ENCODE peak calls at places on chromosomes 4 and X, in six cellular contexts. One of them, this sample, is unnamed.

GRCh38 chr4:158826882-158827281 is 58.1 kb downstream of the FNIP2 start:
- DNase-seq in trophoblast cell: peak
- DNase-seq in IMR-90: no peak
- DNase-seq in mesenchymal stem cell: no peak
- DNase-seq in mesendoderm: no peak
- DNase-seq in H1: no peak
- DNase-seq in this sample: no peak

GRCh38 chrX:74423289-74423985 is 2.1 kb downstream of the SLC16A2 start:
- DNase-seq in trophoblast cell: no peak
- DNase-seq in IMR-90: no peak
- DNase-seq in mesenchymal stem cell: no peak
- DNase-seq in mesendoderm: no peak
- DNase-seq in H1: no peak
- DNase-seq in this sample: peak

GRCh38 chrX:54423161-54423888 is 16.9 kb upstream of the TSR2 start:
- DNase-seq in trophoblast cell: peak
- DNase-seq in IMR-90: no peak
- DNase-seq in mesenchymal stem cell: no peak
- DNase-seq in mesendoderm: peak
- DNase-seq in H1: no peak
- DNase-seq in this sample: no peak

GRCh38 chr4:18689308-18689915 is 667.9 kb upstream of the LCORL start:
- DNase-seq in trophoblast cell: peak
- DNase-seq in IMR-90: peak
- DNase-seq in mesenchymal stem cell: peak
- DNase-seq in mesendoderm: peak
- DNase-seq in H1: no peak
- DNase-seq in this sample: peak

GRCh38 chr4:74041418-74041817 is 2.9 kb upstream of the CXCL3 start:
- DNase-seq in trophoblast cell: no peak
- DNase-seq in IMR-90: no peak
- DNase-seq in mesenchymal stem cell: no peak
- DNase-seq in mesendoderm: no peak
- DNase-seq in H1: no peak
- DNase-seq in this sample: no peak

GRCh38 chr4:25667931-25668557 is 12.4 kb downstream of the SLC34A2 start:
- DNase-seq in trophoblast cell: peak
- DNase-seq in IMR-90: no peak
- DNase-seq in mesenchymal stem cell: no peak
- DNase-seq in mesendoderm: peak
- DNase-seq in H1: no peak
- DNase-seq in this sample: no peak

GRCh38 chr4:88803600-88804096 is 106.0 kb upstream of the NAP1L5 start:
- DNase-seq in trophoblast cell: peak
- DNase-seq in IMR-90: peak
- DNase-seq in mesenchymal stem cell: peak
- DNase-seq in mesendoderm: no peak
- DNase-seq in H1: no peak
- DNase-seq in this sample: no peak

GRCh38 chrX:26442340-26442739 is 226.4 kb downstream of the MAGEB5 start:
- DNase-seq in trophoblast cell: peak
- DNase-seq in IMR-90: peak
- DNase-seq in mesenchymal stem cell: no peak
- DNase-seq in mesendoderm: peak
- DNase-seq in H1: no peak
- DNase-seq in this sample: peak

GRCh38 chrX:119887721-119888425 is 7.8 kb upstream of the AKAP14 start:
- DNase-seq in trophoblast cell: peak
- DNase-seq in IMR-90: peak
- DNase-seq in mesenchymal stem cell: peak
- DNase-seq in mesendoderm: peak
- DNase-seq in H1: peak
- DNase-seq in this sample: no peak

GRCh38 chrX:142998447-142999208 is 27.1 kb upstream of the SPANXN4 start:
- DNase-seq in trophoblast cell: no peak
- DNase-seq in IMR-90: no peak
- DNase-seq in mesenchymal stem cell: no peak
- DNase-seq in mesendoderm: no peak
- DNase-seq in H1: no peak
- DNase-seq in this sample: no peak

GRCh38 chrX:15816886-15817285 is 26.6 kb downstream of the ZRSR2 start:
- DNase-seq in trophoblast cell: no peak
- DNase-seq in IMR-90: no peak
- DNase-seq in mesenchymal stem cell: peak
- DNase-seq in mesendoderm: peak
- DNase-seq in H1: no peak
- DNase-seq in this sample: no peak

GRCh38 chrX:13376857-13377441 is 57.1 kb upstream of the ATXN3L start:
- DNase-seq in trophoblast cell: peak
- DNase-seq in IMR-90: peak
- DNase-seq in mesenchymal stem cell: peak
- DNase-seq in mesendoderm: no peak
- DNase-seq in H1: no peak
- DNase-seq in this sample: no peak

GRCh38 chr4:93791570-93792195 is 36.9 kb upstream of the ATOH1 start:
- DNase-seq in trophoblast cell: peak
- DNase-seq in IMR-90: peak
- DNase-seq in mesenchymal stem cell: peak
- DNase-seq in mesendoderm: peak
- DNase-seq in H1: no peak
- DNase-seq in this sample: peak

GRCh38 chrX:21745756-21746155 is 12.2 kb downstream of the SMPX start:
- DNase-seq in trophoblast cell: peak
- DNase-seq in IMR-90: peak
- DNase-seq in mesenchymal stem cell: peak
- DNase-seq in mesendoderm: peak
- DNase-seq in H1: no peak
- DNase-seq in this sample: no peak

GRCh38 chr4:48970471-48970921 is 15.6 kb upstream of the CWH43 start:
- DNase-seq in trophoblast cell: peak
- DNase-seq in IMR-90: peak
- DNase-seq in mesenchymal stem cell: peak
- DNase-seq in mesendoderm: no peak
- DNase-seq in H1: no peak
- DNase-seq in this sample: no peak

GRCh38 chr4:19844436-19844835 is 407.3 kb upstream of the SLIT2 start:
- DNase-seq in trophoblast cell: no peak
- DNase-seq in IMR-90: peak
- DNase-seq in mesenchymal stem cell: no peak
- DNase-seq in mesendoderm: no peak
- DNase-seq in H1: no peak
- DNase-seq in this sample: no peak

GRCh38 chr4:36235306-36235705 is 9.0 kb downstream of the ARAP2 start:
- DNase-seq in trophoblast cell: peak
- DNase-seq in IMR-90: peak
- DNase-seq in mesenchymal stem cell: no peak
- DNase-seq in mesendoderm: peak
- DNase-seq in H1: no peak
- DNase-seq in this sample: no peak

GRCh38 chr4:168221298-168221697 is 97.3 kb downstream of the DDX60 start:
- DNase-seq in trophoblast cell: peak
- DNase-seq in IMR-90: peak
- DNase-seq in mesenchymal stem cell: peak
- DNase-seq in mesendoderm: no peak
- DNase-seq in H1: no peak
- DNase-seq in this sample: no peak

GRCh38 chrX:134713618-134714107 is 55.4 kb upstream of the PLAC1 start:
- DNase-seq in trophoblast cell: no peak
- DNase-seq in IMR-90: no peak
- DNase-seq in mesenchymal stem cell: no peak
- DNase-seq in mesendoderm: no peak
- DNase-seq in H1: no peak
- DNase-seq in this sample: no peak

GRCh38 chr4:148007303-148007702 is 275.4 kb downstream of the ARHGAP10 start:
- DNase-seq in trophoblast cell: peak
- DNase-seq in IMR-90: peak
- DNase-seq in mesenchymal stem cell: peak
- DNase-seq in mesendoderm: peak
- DNase-seq in H1: no peak
- DNase-seq in this sample: no peak

GRCh38 chr4:98688416-98689290 is 30.2 kb upstream of the TSPAN5 start:
- DNase-seq in trophoblast cell: peak
- DNase-seq in IMR-90: peak
- DNase-seq in mesenchymal stem cell: peak
- DNase-seq in mesendoderm: no peak
- DNase-seq in H1: no peak
- DNase-seq in this sample: no peak

GRCh38 chr4:53186714-53187358 is 179.0 kb downstream of the SCFD2 start:
- DNase-seq in trophoblast cell: no peak
- DNase-seq in IMR-90: no peak
- DNase-seq in mesenchymal stem cell: no peak
- DNase-seq in mesendoderm: no peak
- DNase-seq in H1: no peak
- DNase-seq in this sample: no peak

GRCh38 chr4:132065940-132066495 is 1083.1 kb upstream of the PCDH10 start:
- DNase-seq in trophoblast cell: no peak
- DNase-seq in IMR-90: peak
- DNase-seq in mesenchymal stem cell: peak
- DNase-seq in mesendoderm: no peak
- DNase-seq in H1: no peak
- DNase-seq in this sample: no peak

GRCh38 chrX:155334486-155335316 is at the start of gene CLIC2:
- DNase-seq in trophoblast cell: peak
- DNase-seq in IMR-90: peak
- DNase-seq in mesenchymal stem cell: peak
- DNase-seq in mesendoderm: no peak
- DNase-seq in H1: no peak
- DNase-seq in this sample: no peak
- H3K4me3 ChIP-seq in trophoblast cell: no peak
- H3K4me3 ChIP-seq in IMR-90: no peak
- H3K4me3 ChIP-seq in mesenchymal stem cell: no peak
- H3K4me3 ChIP-seq in mesendoderm: no peak
- H3K4me3 ChIP-seq in H1: no peak
- H3K4me3 ChIP-seq in this sample: no peak

GRCh38 chr4:128606173-128606572 is 203.3 kb upstream of the JADE1 start:
- DNase-seq in trophoblast cell: no peak
- DNase-seq in IMR-90: peak
- DNase-seq in mesenchymal stem cell: peak
- DNase-seq in mesendoderm: no peak
- DNase-seq in H1: no peak
- DNase-seq in this sample: no peak
- H3K23ac ChIP-seq in trophoblast cell: no peak
- H3K23ac ChIP-seq in IMR-90: no peak
- H3K23ac ChIP-seq in mesenchymal stem cell: no peak
- H3K23ac ChIP-seq in mesendoderm: no peak
- H3K23ac ChIP-seq in H1: no peak
- H3K23ac ChIP-seq in this sample: no peak

GRCh38 chrX:48918303-48918643 is 551 bp downstream of the PIM2 start:
- DNase-seq in trophoblast cell: no peak
- DNase-seq in IMR-90: no peak
- DNase-seq in mesenchymal stem cell: no peak
- DNase-seq in mesendoderm: no peak
- DNase-seq in H1: no peak
- DNase-seq in this sample: no peak

GRCh38 chrX:48919360-48919821 is 567 bp upstream of the PIM2 start:
- DNase-seq in trophoblast cell: no peak
- DNase-seq in IMR-90: no peak
- DNase-seq in mesenchymal stem cell: no peak
- DNase-seq in mesendoderm: peak
- DNase-seq in H1: no peak
- DNase-seq in this sample: no peak

GRCh38 chrX:48920713-48921104 is 1.9 kb upstream of the PIM2 start:
- DNase-seq in trophoblast cell: no peak
- DNase-seq in IMR-90: no peak
- DNase-seq in mesenchymal stem cell: no peak
- DNase-seq in mesendoderm: peak
- DNase-seq in H1: no peak
- DNase-seq in this sample: no peak

GRCh38 chrX:48918644-48919340 is at the start of gene PIM2:
- DNase-seq in trophoblast cell: peak
- DNase-seq in IMR-90: peak
- DNase-seq in mesenchymal stem cell: peak
- DNase-seq in mesendoderm: peak
- DNase-seq in H1: peak
- DNase-seq in this sample: peak

DNA sequence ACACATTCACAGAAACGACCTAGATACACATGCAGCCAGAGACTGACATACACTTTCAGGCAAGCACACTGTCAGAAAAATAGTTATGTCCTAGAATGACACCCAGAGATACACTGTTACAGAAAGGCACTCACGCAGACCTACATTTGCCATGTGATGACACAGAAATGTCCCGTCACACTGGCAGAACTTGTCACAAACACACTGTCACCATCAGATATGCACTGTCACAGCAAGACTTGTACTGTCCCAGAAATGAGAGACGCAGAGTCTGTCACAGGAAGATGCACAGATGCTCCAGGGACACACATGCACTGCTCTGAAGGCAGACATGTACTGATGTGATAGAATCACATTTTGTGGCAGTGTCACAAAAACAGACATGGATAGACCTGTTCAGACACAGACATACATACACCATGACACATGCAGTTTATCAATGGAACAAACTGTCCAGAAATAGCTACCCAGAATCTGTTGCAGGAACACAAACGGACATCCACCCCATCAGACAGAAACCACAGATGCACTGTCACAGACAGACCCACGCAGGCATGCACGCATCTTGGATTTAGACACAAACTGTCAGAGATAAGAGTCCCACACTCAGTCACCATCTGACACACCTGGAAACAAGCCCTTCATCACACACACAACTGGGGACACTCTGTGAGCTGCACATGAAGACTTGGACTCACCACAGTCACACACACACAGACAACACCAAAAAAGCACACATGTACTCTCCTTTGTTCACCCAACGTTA is 1.3 kb upstream of the PIM2 start:
- DNase-seq in trophoblast cell: no peak
- DNase-seq in IMR-90: no peak
- DNase-seq in mesenchymal stem cell: peak
- DNase-seq in mesendoderm: no peak
- DNase-seq in H1: no peak
- DNase-seq in this sample: no peak
- H3K4me3 ChIP-seq in trophoblast cell: no peak
- H3K4me3 ChIP-seq in IMR-90: no peak
- H3K4me3 ChIP-seq in mesenchymal stem cell: no peak
- H3K4me3 ChIP-seq in mesendoderm: no peak
- H3K4me3 ChIP-seq in H1: peak
- H3K4me3 ChIP-seq in this sample: no peak

DNA sequence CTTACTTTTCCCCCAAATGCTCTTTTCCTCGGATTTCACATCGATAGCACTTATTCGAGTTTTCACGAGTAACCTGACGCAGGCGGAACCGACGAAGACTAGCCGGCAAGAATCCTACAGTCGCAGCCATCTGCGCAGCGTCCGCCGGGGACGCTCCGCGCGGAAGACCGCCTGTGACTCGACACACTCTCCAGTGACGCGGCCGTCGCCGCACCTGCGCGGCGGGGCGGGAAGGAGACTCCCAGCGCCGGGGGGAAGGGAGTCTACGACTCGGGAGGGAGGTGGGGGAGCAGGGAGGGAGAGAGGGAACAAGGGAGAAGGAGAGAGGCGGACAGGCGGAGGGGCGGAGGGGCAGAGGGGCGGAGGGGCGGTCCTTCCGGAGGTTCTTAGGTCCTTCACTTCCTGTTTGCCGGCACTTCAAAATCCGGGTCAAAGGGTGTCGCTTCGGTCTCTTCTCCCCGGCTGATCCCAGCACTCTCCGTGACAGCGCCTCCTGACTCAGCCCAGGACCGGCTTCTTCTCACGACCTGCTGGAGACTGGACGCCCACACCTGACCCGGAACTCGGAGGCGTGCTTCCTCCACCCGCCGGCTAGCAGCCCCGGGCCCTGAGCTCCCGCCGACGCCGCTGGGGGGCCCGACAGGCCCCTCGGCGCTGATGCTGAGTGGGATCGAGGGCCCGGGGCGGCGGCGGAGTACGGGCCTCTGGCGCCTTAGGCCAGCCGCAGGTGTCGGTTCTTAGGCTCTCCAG is at the start of gene USP38:
- DNase-seq in trophoblast cell: peak
- DNase-seq in IMR-90: peak
- DNase-seq in mesenchymal stem cell: peak
- DNase-seq in mesendoderm: peak
- DNase-seq in H1: peak
- DNase-seq in this sample: peak
- H3K23ac ChIP-seq in trophoblast cell: no peak
- H3K23ac ChIP-seq in IMR-90: peak
- H3K23ac ChIP-seq in mesenchymal stem cell: peak
- H3K23ac ChIP-seq in mesendoderm: peak
- H3K23ac ChIP-seq in H1: no peak
- H3K23ac ChIP-seq in this sample: peak

This sample was measured in neuronal stem cell.